ENCODE peak calls at places on chromosome 13, in four cellular contexts. Y, V, B and L are unnamed samples.

GRCh38 chr13:99981115-99982020 is at the start of gene ZIC2:
- DNase-seq in V (peak), Y (peak), B (no peak), L (peak)

GRCh38 chr13:32257649-32258048 is 57.5 kb downstream of the ZAR1L start:
- DNase-seq in V (no peak), B (no peak), Y (no peak), L (no peak)

GRCh38 chr13:102944821-102945220 is 99.0 kb downstream of the ERCC5 start:
- DNase-seq in V (no peak), B (no peak), Y (no peak), L (no peak)

GRCh38 chr13:30371649-30372265 is 50.5 kb upstream of the UBE2L5 start:
- DNase-seq in Y (no peak), V (peak), B (peak), L (peak)

GRCh38 chr13:42653694-42654093 is 79.7 kb downstream of the TNFSF11 start:
- DNase-seq in V (no peak), Y (no peak), B (no peak), L (no peak)

GRCh38 chr13:37039908-37040307 is 19.6 kb downstream of the SUPT20H start:
- DNase-seq in Y (no peak), B (no peak), V (no peak), L (no peak)

GRCh38 chr13:83884141-83884540 is 1.9 kb upstream of the SLITRK1 start:
- DNase-seq in B (no peak), Y (no peak), V (no peak), L (no peak)

GRCh38 chr13:52738719-52739467 is 727 bp downstream of the CNMD start:
- DNase-seq in Y (peak), B (peak), V (peak), L (no peak)

GRCh38 chr13:30797847-30798246 is 62.5 kb downstream of the ALOX5AP start:
- DNase-seq in Y (no peak), B (no peak), V (no peak), L (no peak)